ENCODE peak calls at places on chromosomes 3 and 15, in eight cellular contexts. T, R, Z, I, O, F, C and D are unnamed samples.

GRCh38 chr3:171248426-171249115 is 211.6 kb downstream of the TNIK start:
- DNase-seq in Z (no peak), I (no peak), O (no peak), R (no peak), F (peak), T (no peak), C (no peak), D (no peak)

GRCh38 chr15:94666553-94666952 is 435.2 kb downstream of the MCTP2 start:
- DNase-seq in O (no peak), R (no peak), I (no peak), T (no peak), F (no peak), Z (no peak), C (no peak), D (no peak)

GRCh38 chr3:102190340-102190723 is 244.5 kb upstream of the ZPLD1 start:
- DNase-seq in I (no peak), C (no peak), Z (no peak), T (no peak), R (peak), F (no peak), O (no peak), D (no peak)

GRCh38 chr15:62035256-62035908 is 24.9 kb downstream of the VPS13C start:
- DNase-seq in Z (peak), R (no peak), F (peak), I (no peak), O (no peak), T (no peak), C (no peak), D (no peak)

GRCh38 chr3:111811811-111812210 is 47.3 kb upstream of the PHLDB2 start:
- DNase-seq in Z (peak), I (no peak), T (no peak), C (no peak), O (no peak), R (no peak), F (no peak), D (no peak)

GRCh38 chr3:172391592-172392302 is 56.5 kb downstream of the GHSR start:
- DNase-seq in O (no peak), F (no peak), Z (peak), I (no peak), C (no peak), R (no peak), T (no peak), D (no peak)

GRCh38 chr15:24761704-24762302 is 86.2 kb downstream of the NPAP1 start:
- DNase-seq in O (no peak), Z (peak), T (peak), I (no peak), R (no peak), C (no peak), F (peak), D (no peak)

GRCh38 chr3:72520690-72521308 is 327.4 kb downstream of the SHQ1 start:
- DNase-seq in O (no peak), Z (peak), R (peak), C (no peak), I (no peak), F (no peak), T (no peak), D (peak)

GRCh38 chr15:58575045-58575786 is 143.4 kb downstream of the LIPC start:
- DNase-seq in I (no peak), O (no peak), F (no peak), Z (no peak), T (no peak), R (no peak), C (no peak), D (no peak)

GRCh38 chr3:83769791-83770663 is 1188.8 kb upstream of the CADM2 start:
- DNase-seq in T (no peak), C (no peak), F (no peak), I (no peak), O (no peak), Z (no peak), R (no peak), D (no peak)

GRCh38 chr3:73037369-73037699 is 24.1 kb upstream of the EBLN2 start:
- DNase-seq in O (no peak), T (no peak), R (no peak), F (no peak), C (no peak), Z (peak), I (no peak), D (no peak)

GRCh38 chr15:62026707-62027565 is 33.3 kb downstream of the VPS13C start:
- DNase-seq in C (no peak), Z (no peak), I (no peak), R (no peak), T (no peak), F (no peak), O (no peak), D (no peak)

GRCh38 chr15:74333662-74334061 is 33.8 kb downstream of the CYP11A1 start:
- DNase-seq in R (no peak), T (no peak), F (no peak), O (no peak), Z (no peak), C (no peak), I (no peak), D (no peak)

GRCh38 chr15:36596915-36597314 is 17.5 kb downstream of the CDIN1 start:
- DNase-seq in R (no peak), F (no peak), C (no peak), O (no peak), Z (no peak), I (no peak), T (no peak), D (no peak)

GRCh38 chr15:83871808-83872559 is 218.1 kb downstream of the ADAMTSL3 start:
- DNase-seq in I (no peak), Z (peak), T (no peak), O (no peak), F (peak), R (no peak), C (no peak), D (no peak)

GRCh38 chr3:72127843-72128242 is 342.9 kb upstream of the PROK2 start:
- DNase-seq in Z (peak), I (no peak), R (no peak), F (no peak), C (no peak), O (no peak), T (no peak), D (peak)

GRCh38 chr15:99401971-99402732 is 150.9 kb downstream of the LRRC28 start:
- DNase-seq in I (no peak), F (peak), Z (peak), O (no peak), R (no peak), C (no peak), T (no peak), D (no peak)

GRCh38 chr3:173739716-173740115 is 342.2 kb downstream of the NLGN1 start:
- DNase-seq in O (no peak), T (no peak), F (no peak), Z (no peak), C (no peak), R (no peak), I (no peak), D (no peak)

GRCh38 chr3:141368925-141369794 is 856 bp downstream of the ZBTB38 start:
- DNase-seq in I (no peak), R (peak), O (no peak), C (no peak), F (no peak), T (no peak), Z (peak), D (no peak)